ENCODE peak calls at places on chromosomes 2 and 18, in five cellular contexts. G is astrocyte of the spinal cord, W is cardiac fibroblast, M is glutamatergic neuron, E is AG10803. C is an unnamed sample.

GRCh38 chr2:229714080-229714735 is at the start of gene DNER:
- DNase-seq in M (peak; percentile 83), E (no peak), W (no peak), G (no peak), C (no peak)

GRCh38 chr2:108324531-108325256 is 36.0 kb downstream of the SULT1C2 start:
- DNase-seq in G (peak; percentile 57), M (no peak), W (peak; percentile 80), E (peak; percentile 62), C (peak; percentile 82)

GRCh38 chr2:100208375-100208774 is 66.0 kb upstream of the AFF3 start:
- DNase-seq in W (peak; percentile 33), G (no peak), E (peak; percentile 71), M (peak; percentile 40), C (no peak)

GRCh38 chr2:42792583-42793313 is at the start of gene HAAO:
- DNase-seq in E (no peak), G (no peak), M (peak; percentile 39), W (no peak), C (no peak)

GRCh38 chr2:147141930-147142329 is 702.9 kb upstream of the ACVR2A start:
- DNase-seq in E (no peak), G (no peak), W (no peak), M (no peak), C (no peak)

GRCh38 chr2:179619947-179620467 is 241.4 kb downstream of the ZNF385B start:
- DNase-seq in E (no peak), G (no peak), W (no peak), M (no peak), C (no peak)

GRCh38 chr2:20542761-20543578 is 96.1 kb downstream of the RHOB start:
- DNase-seq in W (peak; percentile 62), M (no peak), G (peak; percentile 69), E (peak; percentile 52), C (peak; percentile 74)

GRCh38 chr18:54742654-54743053 is 85.6 kb upstream of the RAB27B start:
- DNase-seq in W (peak; percentile 100), G (peak; percentile 96), M (no peak), E (peak; percentile 98), C (peak; percentile 100)

GRCh38 chr2:172093416-172094318 is 8.4 kb downstream of the DLX1 start:
- DNase-seq in W (no peak), E (no peak), G (no peak), M (no peak), C (no peak)

GRCh38 chr18:25281522-25281921 is 70.4 kb downstream of the ZNF521 start:
- DNase-seq in M (no peak), E (no peak), G (no peak), W (no peak), C (no peak)

GRCh38 chr2:160324161-160324768 is 124.2 kb upstream of the ITGB6 start:
- DNase-seq in W (peak; percentile 75), G (peak; percentile 74), M (peak; percentile 53), E (peak; percentile 50), C (peak; percentile 74)

GRCh38 chr18:58456625-58457024 is 172.3 kb downstream of the ALPK2 start:
- DNase-seq in W (no peak), M (no peak), G (no peak), E (no peak), C (no peak)

GRCh38 chr18:45839415-45840395 is 14.2 kb downstream of the SIGLEC15 start:
- DNase-seq in W (peak; percentile 86), M (no peak), G (peak; percentile 81), E (peak; percentile 80), C (peak; percentile 83)

C was measured in fibroblast of mammary gland.